ENCODE peak calls at places on chromosomes 3 and 15, in five cellular contexts. One of them, this sample, is unnamed.

GRCh38 chr15:29819979-29820801 is 2.1 kb downstream of the TJP1 start:
- DNase-seq in H9: no peak
- DNase-seq in HCT116: no peak
- DNase-seq in dorsolateral prefrontal cortex: no peak
- DNase-seq in PC-3: peak
- DNase-seq in this sample: no peak

GRCh38 chr3:136547293-136547692 is 204.9 kb downstream of the STAG1 start:
- DNase-seq in H9: no peak
- DNase-seq in HCT116: no peak
- DNase-seq in dorsolateral prefrontal cortex: no peak
- DNase-seq in PC-3: peak
- DNase-seq in this sample: no peak

GRCh38 chr3:65303431-65303830 is 615.6 kb upstream of the ADAMTS9 start:
- DNase-seq in H9: no peak
- DNase-seq in HCT116: no peak
- DNase-seq in dorsolateral prefrontal cortex: no peak
- DNase-seq in PC-3: no peak
- DNase-seq in this sample: no peak

GRCh38 chr3:111691293-111691909 is 96.3 kb upstream of the ZBED2 start:
- DNase-seq in H9: no peak
- DNase-seq in HCT116: no peak
- DNase-seq in dorsolateral prefrontal cortex: no peak
- DNase-seq in PC-3: peak
- DNase-seq in this sample: peak

GRCh38 chr3:188208751-188209433 is 54.9 kb downstream of the LPP start:
- DNase-seq in H9: no peak
- DNase-seq in HCT116: no peak
- DNase-seq in dorsolateral prefrontal cortex: no peak
- DNase-seq in PC-3: no peak
- DNase-seq in this sample: no peak

GRCh38 chr15:34855397-34855796 is 60.0 kb upstream of the ACTC1 start:
- DNase-seq in H9: no peak
- DNase-seq in HCT116: no peak
- DNase-seq in dorsolateral prefrontal cortex: no peak
- DNase-seq in PC-3: peak
- DNase-seq in this sample: no peak

GRCh38 chr3:48952510-48953118 is 34.0 kb downstream of the ARIH2 start:
- DNase-seq in H9: peak
- DNase-seq in HCT116: peak
- DNase-seq in dorsolateral prefrontal cortex: no peak
- DNase-seq in PC-3: peak
- DNase-seq in this sample: peak

GRCh38 chr3:42085641-42086376 is 5.3 kb upstream of the TRAK1 start:
- DNase-seq in H9: no peak
- DNase-seq in HCT116: no peak
- DNase-seq in dorsolateral prefrontal cortex: no peak
- DNase-seq in PC-3: no peak
- DNase-seq in this sample: no peak

GRCh38 chr15:29860872-29861271 is 38.6 kb upstream of the TJP1 start:
- DNase-seq in H9: no peak
- DNase-seq in HCT116: no peak
- DNase-seq in dorsolateral prefrontal cortex: no peak
- DNase-seq in PC-3: peak
- DNase-seq in this sample: no peak

GRCh38 chr15:35686347-35686746 is 140.4 kb upstream of the DPH6 start:
- DNase-seq in H9: no peak
- DNase-seq in HCT116: no peak
- DNase-seq in dorsolateral prefrontal cortex: no peak
- DNase-seq in PC-3: no peak
- DNase-seq in this sample: no peak

GRCh38 chr3:143135150-143135549 is 15.6 kb downstream of the CHST2 start:
- DNase-seq in H9: no peak
- DNase-seq in HCT116: no peak
- DNase-seq in dorsolateral prefrontal cortex: no peak
- DNase-seq in PC-3: peak
- DNase-seq in this sample: peak

GRCh38 chr3:143849854-143850549 is 1.7 kb upstream of the SLC9A9 start:
- DNase-seq in H9: no peak
- DNase-seq in HCT116: no peak
- DNase-seq in dorsolateral prefrontal cortex: no peak
- DNase-seq in PC-3: peak
- DNase-seq in this sample: peak

GRCh38 chr3:70774641-70775040 is 462.2 kb upstream of the MDFIC2 start:
- DNase-seq in H9: no peak
- DNase-seq in HCT116: no peak
- DNase-seq in dorsolateral prefrontal cortex: no peak
- DNase-seq in PC-3: no peak
- DNase-seq in this sample: no peak

GRCh38 chr3:78004578-78004977 is 964.7 kb downstream of the ROBO2 start:
- DNase-seq in H9: no peak
- DNase-seq in HCT116: no peak
- DNase-seq in dorsolateral prefrontal cortex: no peak
- DNase-seq in PC-3: no peak
- DNase-seq in this sample: no peak

GRCh38 chr3:38528457-38528856 is 32.3 kb downstream of the EXOG start:
- DNase-seq in H9: peak
- DNase-seq in HCT116: no peak
- DNase-seq in dorsolateral prefrontal cortex: no peak
- DNase-seq in PC-3: peak
- DNase-seq in this sample: no peak

GRCh38 chr3:182937293-182938051 is 42.9 kb downstream of the DCUN1D1 start:
- DNase-seq in H9: no peak
- DNase-seq in HCT116: no peak
- DNase-seq in dorsolateral prefrontal cortex: no peak
- DNase-seq in PC-3: no peak
- DNase-seq in this sample: no peak

GRCh38 chr15:32677238-32677750 is 35.8 kb downstream of the SCG5 start:
- DNase-seq in H9: no peak
- DNase-seq in HCT116: no peak
- DNase-seq in dorsolateral prefrontal cortex: no peak
- DNase-seq in PC-3: no peak
- DNase-seq in this sample: peak

GRCh38 chr3:59366218-59366617 is 316.4 kb upstream of the CFAP20DC start:
- DNase-seq in H9: no peak
- DNase-seq in HCT116: no peak
- DNase-seq in dorsolateral prefrontal cortex: no peak
- DNase-seq in PC-3: no peak
- DNase-seq in this sample: no peak

GRCh38 chr15:80549712-80550111 is 145.4 kb upstream of the ABHD17C start:
- DNase-seq in H9: no peak
- DNase-seq in HCT116: no peak
- DNase-seq in dorsolateral prefrontal cortex: no peak
- DNase-seq in PC-3: no peak
- DNase-seq in this sample: no peak

GRCh38 chr15:96349034-96349932 is 18.8 kb downstream of the NR2F2 start:
- DNase-seq in H9: no peak
- DNase-seq in HCT116: no peak
- DNase-seq in dorsolateral prefrontal cortex: no peak
- DNase-seq in PC-3: no peak
- DNase-seq in this sample: no peak

GRCh38 chr3:172271386-172271976 is 176.8 kb downstream of the GHSR start:
- DNase-seq in H9: no peak
- DNase-seq in HCT116: no peak
- DNase-seq in dorsolateral prefrontal cortex: no peak
- DNase-seq in PC-3: no peak
- DNase-seq in this sample: no peak

GRCh38 chr3:157317895-157318294 is 118.8 kb upstream of the PTX3 start:
- DNase-seq in H9: no peak
- DNase-seq in HCT116: no peak
- DNase-seq in dorsolateral prefrontal cortex: no peak
- DNase-seq in PC-3: peak
- DNase-seq in this sample: no peak

GRCh38 chr15:51104512-51104911 is 9.8 kb upstream of the TNFAIP8L3 start:
- DNase-seq in H9: no peak
- DNase-seq in HCT116: no peak
- DNase-seq in dorsolateral prefrontal cortex: no peak
- DNase-seq in PC-3: no peak
- DNase-seq in this sample: no peak

GRCh38 chr15:97747342-97747741 is 213.2 kb upstream of the ARRDC4 start:
- DNase-seq in H9: peak
- DNase-seq in HCT116: no peak
- DNase-seq in dorsolateral prefrontal cortex: no peak
- DNase-seq in PC-3: no peak
- DNase-seq in this sample: no peak

DNA sequence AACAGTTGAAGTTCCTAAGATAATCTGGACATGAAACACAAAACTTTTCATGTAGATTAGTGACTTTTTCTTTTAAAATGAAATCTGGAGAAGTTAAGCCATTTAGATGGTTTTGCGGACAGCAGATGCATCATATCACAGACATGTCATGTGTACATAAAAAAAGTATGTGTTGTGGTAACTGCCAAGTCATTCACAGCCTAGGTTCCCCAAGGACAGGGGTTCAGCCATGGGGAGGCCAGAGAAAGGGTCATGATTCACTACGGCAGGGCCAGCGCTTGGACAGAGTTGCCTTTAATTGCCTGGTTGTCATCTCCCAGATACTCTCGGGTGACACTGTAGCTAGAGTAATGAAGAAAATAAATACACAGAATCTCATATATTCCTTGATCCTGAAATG is 163.2 kb downstream of the PDZRN3 start:
- DNase-seq in H9: no peak
- DNase-seq in HCT116: no peak
- DNase-seq in dorsolateral prefrontal cortex: no peak
- DNase-seq in PC-3: no peak
- DNase-seq in this sample: no peak
- TF ChIP-seq CTCF in H9: no peak
- TF ChIP-seq CTCF in HCT116: no peak
- TF ChIP-seq CTCF in dorsolateral prefrontal cortex: no peak
- TF ChIP-seq CTCF in PC-3: no peak
- TF ChIP-seq CTCF in this sample: no peak

GRCh38 chr15:78943692-78944091 is 1.2 kb downstream of the CTSH start:
- DNase-seq in H9: no peak
- DNase-seq in HCT116: no peak
- DNase-seq in dorsolateral prefrontal cortex: no peak
- DNase-seq in PC-3: no peak
- DNase-seq in this sample: peak
- H3K27ac ChIP-seq in H9: no peak
- H3K27ac ChIP-seq in HCT116: no peak
- H3K27ac ChIP-seq in dorsolateral prefrontal cortex: peak
- H3K27ac ChIP-seq in PC-3: no peak
- H3K27ac ChIP-seq in this sample: peak

DNA sequence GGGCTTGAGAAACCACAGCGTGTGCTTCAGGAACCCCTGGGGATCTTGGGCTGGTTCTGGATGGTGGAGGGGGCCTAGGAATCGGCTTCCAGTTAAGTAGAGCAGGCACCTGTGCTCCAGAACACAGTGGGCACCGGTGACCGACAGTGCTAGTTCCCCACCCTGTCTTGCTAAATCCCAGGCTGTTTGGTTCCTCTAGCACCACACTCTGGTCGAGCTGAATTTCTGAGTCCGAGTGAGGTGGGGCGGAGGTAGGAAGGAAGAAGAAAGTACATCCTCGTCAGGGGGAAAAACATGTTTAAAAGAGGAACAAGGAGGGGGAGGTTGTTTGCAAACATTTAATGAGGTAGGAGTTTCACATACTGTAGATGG is 29.1 kb downstream of the SLC6A6 start:
- DNase-seq in H9: no peak
- DNase-seq in HCT116: no peak
- DNase-seq in dorsolateral prefrontal cortex: no peak
- DNase-seq in PC-3: no peak
- DNase-seq in this sample: no peak
- TF ChIP-seq CTCF in H9: peak
- TF ChIP-seq CTCF in HCT116: peak
- TF ChIP-seq CTCF in dorsolateral prefrontal cortex: no peak
- TF ChIP-seq CTCF in PC-3: no peak
- TF ChIP-seq CTCF in this sample: no peak

DNA sequence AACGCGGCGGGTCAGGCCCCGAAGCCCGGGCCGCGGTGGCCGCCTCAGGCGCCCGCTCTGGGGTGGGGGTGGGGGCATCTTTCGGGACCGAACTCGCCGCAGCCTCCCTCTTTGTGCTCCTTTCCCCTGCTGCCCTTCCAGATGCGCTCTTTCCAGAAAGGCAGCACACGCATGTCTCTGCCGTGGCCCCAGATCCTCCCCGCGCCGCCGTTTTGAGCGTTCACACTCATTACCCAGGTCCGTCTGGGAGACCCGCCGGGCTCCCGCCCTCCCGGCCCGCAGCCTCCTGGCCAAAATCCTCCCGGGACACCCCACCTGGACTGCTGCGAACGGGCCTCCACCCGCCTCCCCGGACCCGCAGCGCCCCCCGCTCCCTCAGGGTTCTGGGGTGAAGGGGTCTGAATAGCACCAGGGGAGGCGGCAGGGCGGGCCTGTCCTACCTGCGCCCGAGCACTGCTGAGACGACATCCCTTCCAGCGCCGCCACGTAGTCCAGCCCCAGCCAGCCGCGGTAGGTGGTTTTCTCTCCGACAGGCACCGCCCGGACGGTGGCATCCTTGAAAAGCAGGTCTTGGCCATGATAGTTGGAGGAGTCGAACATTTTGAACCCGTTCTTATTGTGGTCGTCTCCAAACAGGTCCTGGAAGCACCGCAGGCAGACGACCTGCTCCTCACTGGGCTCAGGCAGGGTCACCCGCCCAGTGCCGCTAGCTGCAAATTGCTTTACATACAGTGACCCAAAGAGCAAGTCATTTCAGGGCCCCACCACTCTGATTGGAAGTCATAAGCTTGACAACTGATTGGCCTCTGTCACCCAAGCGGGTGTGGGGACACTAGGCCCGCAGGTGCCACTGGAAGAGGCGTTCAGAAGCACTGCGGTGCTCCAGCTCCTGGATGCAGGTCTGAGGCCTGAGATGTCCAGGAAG is 25.9 kb downstream of the MELTF start:
- DNase-seq in H9: peak
- DNase-seq in HCT116: no peak
- DNase-seq in dorsolateral prefrontal cortex: no peak
- DNase-seq in PC-3: peak
- DNase-seq in this sample: peak
- H3K27ac ChIP-seq in H9: no peak
- H3K27ac ChIP-seq in HCT116: peak
- H3K27ac ChIP-seq in dorsolateral prefrontal cortex: peak
- H3K27ac ChIP-seq in PC-3: peak
- H3K27ac ChIP-seq in this sample: peak